ENCODE peak calls at places on chromosomes 2 and 18, in six cellular contexts. Z is HepG2, P is SK-N-SH, J is K562, L is H1, X is GM12892. Y is an unnamed sample.

GRCh38 chr2:186641807-186642321 is 52.0 kb upstream of the FAM171B start:
- DNase-seq in Z (peak; percentile 75), P (peak; percentile 56), J (peak; percentile 44), L (no peak), X (no peak), Y (no peak)

GRCh38 chr2:19488009-19488691 is 129.7 kb upstream of the OSR1 start:
- DNase-seq in Z (peak; percentile 88), P (no peak), J (no peak), L (no peak), X (no peak), Y (no peak)

GRCh38 chr2:45743531-45744391 is 92.3 kb downstream of the PRKCE start:
- DNase-seq in Z (no peak), P (peak; percentile 79), J (no peak), L (no peak), X (no peak), Y (no peak)

GRCh38 chr18:48941672-48942071 is 9.1 kb downstream of the SMAD7 start:
- DNase-seq in Z (no peak), P (no peak), J (no peak), L (no peak), X (no peak), Y (no peak)

GRCh38 chr2:29317801-29318485 is 202.7 kb downstream of the CLIP4 start:
- DNase-seq in Z (no peak), P (no peak), J (no peak), L (no peak), X (no peak), Y (no peak)

GRCh38 chr2:101770672-101771071 is 73.2 kb downstream of the MAP4K4 start:
- DNase-seq in Z (peak; percentile 82), P (peak; percentile 41), J (peak; percentile 56), L (no peak), X (no peak), Y (no peak)

GRCh38 chr18:27797484-27797883 is 379.4 kb downstream of the CDH2 start:
- DNase-seq in Z (no peak), P (no peak), J (no peak), L (no peak), X (no peak), Y (no peak)

GRCh38 chr2:39741871-39742270 is 37.2 kb downstream of the THUMPD2 start:
- DNase-seq in Z (no peak), P (no peak), J (no peak), L (no peak), X (no peak), Y (no peak)

GRCh38 chr18:51107594-51108305 is 77.7 kb downstream of the SMAD4 start:
- DNase-seq in Z (no peak), P (no peak), J (no peak), L (no peak), X (no peak), Y (no peak)

GRCh38 chr18:32300914-32301313 is 111.1 kb downstream of the MEP1B start:
- DNase-seq in Z (no peak), P (no peak), J (no peak), L (no peak), X (no peak), Y (no peak)

GRCh38 chr2:119315241-119315925 is 51.3 kb downstream of the C2orf76 start:
- DNase-seq in Z (peak; percentile 52), P (no peak), J (no peak), L (no peak), X (no peak), Y (no peak)

GRCh38 chr2:232926448-232927040 is 56.5 kb downstream of the SNORC start:
- DNase-seq in Z (no peak), P (peak; percentile 43), J (no peak), L (no peak), X (no peak), Y (no peak)

GRCh38 chr2:38446972-38447561 is 70.0 kb upstream of the ATL2 start:
- DNase-seq in Z (no peak), P (no peak), J (no peak), L (no peak), X (no peak), Y (no peak)

GRCh38 chr2:128485761-128486639 is 167.3 kb upstream of the HS6ST1 start:
- DNase-seq in Z (no peak), P (no peak), J (no peak), L (no peak), X (no peak), Y (no peak)

GRCh38 chr2:236161531-236161930 is 6.7 kb downstream of the GBX2 start:
- DNase-seq in Z (no peak), P (no peak), J (no peak), L (no peak), X (no peak), Y (no peak)

GRCh38 chr2:118222643-118223486 is 134.6 kb downstream of the INSIG2 start:
- DNase-seq in Z (no peak), P (no peak), J (no peak), L (no peak), X (no peak), Y (no peak)

GRCh38 chr18:42784612-42785011 is 330.9 kb downstream of the RIT2 start:
- DNase-seq in Z (no peak), P (no peak), J (no peak), L (no peak), X (no peak), Y (no peak)

GRCh38 chr18:57029761-57030160 is 117.1 kb upstream of the BOD1L2 start:
- DNase-seq in Z (peak; percentile 20), P (no peak), J (no peak), L (no peak), X (no peak), Y (no peak)

GRCh38 chr18:39455300-39455699 is 1889.7 kb upstream of the CELF4 start:
- DNase-seq in Z (peak; percentile 21), P (no peak), J (no peak), L (no peak), X (no peak), Y (no peak)

GRCh38 chr18:45277870-45278269 is 337.4 kb upstream of the SLC14A2 start:
- DNase-seq in Z (no peak), P (no peak), J (no peak), L (no peak), X (no peak), Y (no peak)

GRCh38 chr18:10304853-10305252 is 149.6 kb upstream of the APCDD1 start:
- DNase-seq in Z (no peak), P (no peak), J (no peak), L (no peak), X (no peak), Y (no peak)

GRCh38 chr2:233832869-233833812 is 21.2 kb downstream of the HJURP start:
- DNase-seq in Z (peak; percentile 54), P (peak; percentile 67), J (peak; percentile 20), L (peak; percentile 38), X (no peak), Y (no peak)

GRCh38 chr2:146415291-146415690 is 1429.5 kb upstream of the ACVR2A start:
- DNase-seq in Z (no peak), P (no peak), J (no peak), L (no peak), X (no peak), Y (no peak)

GRCh38 chr2:119025013-119025412 is 83.0 kb downstream of the MARCO start:
- DNase-seq in Z (no peak), P (no peak), J (no peak), L (no peak), X (no peak), Y (no peak)

GRCh38 chr2:211931314-211931713 is 607.3 kb downstream of the ERBB4 start:
- DNase-seq in Z (no peak), P (no peak), J (no peak), L (no peak), X (no peak), Y (no peak)

GRCh38 chr2:131092409-131093065 is 723 bp downstream of the FAM168B start:
- DNase-seq in Z (no peak), P (no peak), J (no peak), L (no peak), X (no peak), Y (no peak)

GRCh38 chr18:37170984-37171383 is 342.1 kb downstream of the KIAA1328 start:
- DNase-seq in Z (no peak), P (no peak), J (no peak), L (no peak), X (no peak), Y (no peak)

GRCh38 chr2:171922230-171923022 is at the start of gene HAT1:
- DNase-seq in Z (peak; percentile 94), P (peak; percentile 92), J (peak; percentile 98), L (peak; percentile 92), X (peak; percentile 87), Y (peak; percentile 86)
- TF ChIP-seq POLR2AphosphoS5 in Z (peak; percentile 85), P (peak; percentile 65), J (peak; percentile 84), L (peak; percentile 86), X (peak; percentile 60), Y (peak; percentile 54)

DNA sequence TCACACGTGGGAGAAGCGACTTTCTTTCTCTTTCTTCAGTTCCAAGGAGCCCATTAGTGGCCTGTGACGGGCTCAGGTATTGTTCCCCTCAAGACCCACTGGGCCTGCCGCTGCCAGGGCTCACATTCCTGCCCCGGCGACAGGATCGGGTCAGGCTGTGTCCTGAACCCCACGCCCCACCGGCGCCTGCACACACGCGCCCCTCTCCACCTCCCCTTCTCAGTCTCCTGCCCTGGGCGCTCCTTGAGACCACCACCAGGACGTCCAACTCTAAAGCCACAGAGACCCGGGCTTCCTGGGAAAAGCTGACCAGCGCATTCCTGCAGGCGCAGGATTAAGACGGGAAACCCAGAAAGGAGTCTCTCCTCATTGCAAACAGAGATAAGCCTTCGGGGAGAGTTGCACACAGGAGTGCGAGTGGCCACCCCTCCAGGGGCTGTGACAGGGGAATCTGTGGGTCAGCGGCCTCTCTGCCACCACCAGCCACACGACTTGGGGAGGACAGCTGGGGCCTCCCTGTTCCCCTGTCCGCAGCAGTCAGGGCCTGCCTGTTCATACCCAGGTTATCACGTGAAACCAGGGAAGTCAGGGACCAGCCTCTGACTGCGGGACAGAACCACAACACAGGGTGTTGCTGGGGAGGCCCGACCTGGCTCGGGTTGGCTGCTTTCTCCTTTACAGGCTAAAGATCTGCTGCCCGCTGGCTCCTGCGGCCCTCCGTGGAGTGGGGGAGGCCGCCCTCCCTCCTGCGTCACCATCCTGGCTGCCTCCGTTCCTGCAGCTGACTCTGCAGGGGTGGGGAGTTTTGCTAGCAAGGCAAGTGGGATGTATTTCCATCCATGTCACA is 88.8 kb downstream of the ZCCHC2 start:
- DNase-seq in Z (no peak), P (no peak), J (peak; percentile 57), L (no peak), X (no peak), Y (no peak)
- TF ChIP-seq TAF1 in Z (no peak), P (no peak), J (no peak), L (no peak), X (no peak), Y (no peak)

DNA sequence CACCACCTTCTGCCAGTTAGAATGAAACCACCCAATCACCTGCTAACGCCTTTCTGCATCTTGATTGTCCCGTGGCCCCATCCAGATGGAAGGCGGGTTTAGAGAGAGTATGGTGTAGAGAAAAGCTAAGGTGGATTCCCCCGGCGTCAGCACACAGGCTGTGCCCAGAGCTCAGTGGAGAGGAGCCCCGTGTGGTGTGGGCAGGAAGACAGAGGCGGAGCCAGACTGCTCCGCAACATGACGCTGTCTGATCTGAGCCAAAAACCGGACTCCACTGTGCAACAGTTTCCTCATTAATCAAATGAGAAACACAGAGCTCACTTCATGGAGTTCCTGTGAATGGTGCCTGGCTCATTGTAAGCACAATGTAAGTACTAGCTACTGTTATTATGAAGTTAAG is 448.1 kb upstream of the SMIM21 start:
- DNase-seq in Z (no peak), P (no peak), J (no peak), L (no peak), X (no peak), Y (no peak)
- TF ChIP-seq POLR2AphosphoS5 in Z (no peak), P (no peak), J (no peak), L (no peak), X (no peak), Y (no peak)

DNA sequence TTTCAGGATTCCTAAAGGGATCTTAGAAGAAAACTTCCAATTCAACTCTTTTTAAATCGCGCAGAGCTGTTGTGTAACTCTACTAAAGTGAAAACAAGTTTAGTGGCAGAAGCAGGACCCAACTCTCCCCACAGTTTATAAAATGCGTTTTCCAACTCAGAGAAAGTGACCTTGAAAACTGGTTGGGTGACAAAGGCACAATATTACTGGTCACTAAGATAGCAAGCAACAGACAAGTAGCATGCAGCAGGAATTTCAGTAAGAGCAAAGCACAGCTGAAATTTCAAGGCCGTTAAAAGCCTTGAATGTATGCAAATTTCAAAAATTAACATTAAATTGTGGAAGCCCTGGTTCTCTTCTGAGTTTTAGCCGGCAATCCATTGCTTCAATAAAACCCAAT is 66.9 kb downstream of the STK39 start:
- DNase-seq in Z (peak; percentile 85), P (no peak), J (no peak), L (no peak), X (no peak), Y (no peak)
- TF ChIP-seq TAF1 in Z (no peak), P (no peak), J (no peak), L (no peak), X (no peak), Y (no peak)

Y was measured in GM12891.